ENCODE peak calls at places on chromosome 14, in four cellular contexts. T is NCI-H1417; B is iris pigment epithelial cell; R is activated naive CD4-positive, alpha-beta T cell treated with anti-CD3 and anti-CD28 coated beads, Interleukin-2, amount 10 ng/mL, durations not matched to agents 7 days and 5 days. E is an unnamed sample.

GRCh38 chr14:64294672-64295413 is 672 bp upstream of the ESR2 start:
- DNase-seq in T (peak), B (peak), R (peak), E (peak)

GRCh38 chr14:105497671-105498429 is 6.8 kb downstream of the TEDC1 start:
- DNase-seq in T (peak), B (no peak), R (peak), E (no peak)

GRCh38 chr14:70782361-70782760 is 27.0 kb downstream of the MAP3K9 start:
- DNase-seq in T (no peak), B (peak), R (no peak), E (no peak)

GRCh38 chr14:104975481-104976197 is 2.5 kb downstream of the AHNAK2 start:
- DNase-seq in T (no peak), B (no peak), R (peak), E (no peak)

GRCh38 chr14:72553161-72553560 is 340.7 kb downstream of the DPF3 start:
- DNase-seq in T (no peak), B (no peak), R (no peak), E (no peak)

GRCh38 chr14:69423279-69423678 is 24.8 kb downstream of the SLC39A9 start:
- DNase-seq in T (no peak), B (peak), R (no peak), E (no peak)

GRCh38 chr14:23294734-23295561 is 7.7 kb downstream of the PPP1R3E start:
- DNase-seq in T (peak), B (peak), R (peak), E (peak)

GRCh38 chr14:89244720-89245119 is 172.3 kb downstream of the FOXN3 start:
- DNase-seq in T (no peak), B (no peak), R (no peak), E (no peak)

E was measured in activated CD8-positive, alpha-beta T cell treated with anti-CD3 and anti-CD28 coated beads, Interleukin-2, amount 10 ng/mL, durations not matched to agents 7 days and 5 days.